ENCODE peak calls at places on chromosome 19, in nine cellular contexts. X, Q, J, L, S, V, W, Y and E are unnamed samples.

GRCh38 chr19:3315676-3315973 is 50.8 kb upstream of the NFIC start:
- DNase-seq in X (no peak), S (no peak), W (no peak), Q (no peak), V (no peak), J (no peak), Y (no peak), L (no peak), E (no peak)

GRCh38 chr19:21022996-21023395 is 2.5 kb downstream of the ZNF430 start:
- DNase-seq in S (no peak), Y (no peak), W (no peak), J (no peak), L (no peak), X (no peak), V (no peak), Q (no peak), E (no peak)

GRCh38 chr19:4575267-4575793 is 15.8 kb upstream of the SEMA6B start:
- DNase-seq in V (no peak), W (no peak), Y (peak), J (peak), Q (peak), X (peak), S (no peak), L (peak), E (no peak)

GRCh38 chr19:33219261-33219812 is 6.3 kb downstream of the SLC7A10 start:
- DNase-seq in S (no peak), L (peak), Y (no peak), Q (no peak), V (no peak), J (no peak), W (no peak), X (no peak), E (no peak)

GRCh38 chr19:47992070-47992469 is at the start of gene BSPH1:
- DNase-seq in V (no peak), S (no peak), X (no peak), Q (no peak), Y (no peak), W (no peak), L (no peak), J (no peak), E (no peak)

GRCh38 chr19:58097783-58098681 is at the start of gene ZSCAN18:
- DNase-seq in W (peak), X (peak), Y (peak), L (peak), S (peak), Q (peak), V (no peak), J (peak), E (peak)

GRCh38 chr19:30473334-30473867 is 101.2 kb downstream of the ZNF536 start:
- DNase-seq in L (no peak), X (no peak), S (no peak), Y (no peak), Q (no peak), V (no peak), J (no peak), W (no peak), E (no peak)

GRCh38 chr19:51546650-51547396 is 15.4 kb upstream of the SIGLEC6 start:
- DNase-seq in J (no peak), X (no peak), V (no peak), S (no peak), Y (peak), Q (no peak), W (no peak), L (no peak), E (peak)

GRCh38 chr19:4094761-4095487 is 28.2 kb upstream of the ZBTB7A start:
- DNase-seq in Q (no peak), V (no peak), Y (no peak), W (no peak), X (no peak), S (no peak), L (no peak), J (no peak), E (no peak)

GRCh38 chr19:29690842-29691241 is 24.2 kb downstream of the C19orf12 start:
- DNase-seq in X (no peak), J (no peak), Y (peak), S (no peak), V (peak), W (peak), Q (no peak), L (peak), E (peak)

GRCh38 chr19:43639507-43640423 is at the start of gene CADM4:
- DNase-seq in X (peak), Y (peak), V (no peak), J (peak), Q (no peak), L (peak), S (no peak), W (peak), E (no peak)

GRCh38 chr19:47190167-47190727 is 40.8 kb downstream of the BBC3 start:
- DNase-seq in Y (no peak), J (peak), S (peak), X (peak), Q (peak), V (no peak), L (no peak), W (no peak), E (no peak)

GRCh38 chr19:45478454-45479238 is 10.8 kb downstream of the FOSB start:
- DNase-seq in S (peak), J (peak), Q (peak), L (peak), X (peak), W (peak), V (peak), Y (peak), E (peak)

GRCh38 chr19:46746281-46746965 is at the start of gene STRN4:
- DNase-seq in W (peak), L (peak), X (peak), J (peak), S (no peak), V (peak), Q (no peak), Y (peak), E (no peak)

GRCh38 chr19:3818479-3818878 is 32.3 kb upstream of the MATK start:
- DNase-seq in V (no peak), W (no peak), S (no peak), Y (peak), Q (no peak), L (no peak), X (no peak), J (no peak), E (no peak)

GRCh38 chr19:14786421-14786851 is 8.1 kb upstream of the ADGRE2 start:
- DNase-seq in V (no peak), Y (peak), X (no peak), L (peak), S (no peak), Q (no peak), W (peak), J (peak), E (no peak)

GRCh38 chr19:39595950-39596349 is 6.4 kb upstream of the LGALS13 start:
- DNase-seq in S (no peak), W (no peak), L (no peak), Y (peak), Q (no peak), V (no peak), J (no peak), X (no peak), E (no peak)

GRCh38 chr19:46731007-46731501 is 14.1 kb upstream of the PRKD2 start:
- DNase-seq in V (no peak), J (no peak), Y (peak), S (no peak), Q (peak), X (no peak), L (no peak), W (peak), E (no peak)

GRCh38 chr19:16442386-16443276 is 29.1 kb downstream of the EPS15L1 start:
- DNase-seq in S (no peak), Q (no peak), Y (no peak), W (no peak), X (peak), J (peak), L (no peak), V (no peak), E (no peak)

GRCh38 chr19:55687281-55688172 is 12.5 kb downstream of the EPN1 start:
- DNase-seq in S (no peak), V (no peak), Q (no peak), L (no peak), W (peak), X (peak), J (no peak), Y (no peak), E (no peak)

GRCh38 chr19:29525901-29526729 is at the start of gene VSTM2B:
- DNase-seq in L (peak), Q (no peak), S (peak), Y (no peak), J (no peak), X (no peak), V (no peak), W (peak), E (no peak)

GRCh38 chr19:55809381-55810058 is 22.3 kb downstream of the NLRP11 start:
- DNase-seq in L (peak), V (peak), X (peak), Q (peak), W (peak), Y (peak), S (peak), J (peak), E (peak)

GRCh38 chr19:8304841-8305621 is 3.1 kb downstream of the CD320 start:
- DNase-seq in W (peak), Q (no peak), X (no peak), V (no peak), Y (peak), L (peak), J (peak), S (peak), E (no peak)

GRCh38 chr19:52217576-52217975 is 27.7 kb downstream of the PPP2R1A start:
- DNase-seq in X (no peak), V (no peak), L (peak), Q (no peak), W (no peak), Y (no peak), S (no peak), J (no peak), E (no peak)

GRCh38 chr19:40503300-40503699 is 36.5 kb downstream of the SPTBN4 start:
- DNase-seq in S (no peak), V (no peak), L (peak), Q (no peak), Y (no peak), W (no peak), J (no peak), X (no peak), E (peak)

GRCh38 chr19:15544970-15545369 is 36.6 kb downstream of the CYP4F22 start:
- DNase-seq in L (no peak), X (no peak), Y (no peak), V (no peak), W (no peak), S (no peak), J (no peak), Q (no peak), E (no peak)

GRCh38 chr19:33481863-33482262 is 39.7 kb downstream of the PEPD start:
- DNase-seq in Q (no peak), W (no peak), Y (no peak), V (no peak), L (no peak), X (no peak), S (no peak), J (no peak), E (no peak)

GRCh38 chr19:58085348-58085875 is 12.6 kb downstream of the ZSCAN18 start:
- DNase-seq in S (no peak), Q (no peak), W (no peak), J (no peak), L (no peak), X (no peak), V (no peak), Y (no peak), E (no peak)

GRCh38 chr19:36060430-36060829 is 5.7 kb downstream of the WDR62 start:
- DNase-seq in X (peak), L (peak), V (peak), W (peak), Y (peak), Q (no peak), S (peak), J (peak), E (no peak)

GRCh38 chr19:43781630-43782310 is 997 bp upstream of the KCNN4 start:
- DNase-seq in W (no peak), Y (no peak), L (no peak), V (no peak), S (no peak), Q (no peak), J (no peak), X (no peak), E (no peak)

GRCh38 chr19:49664171-49665070 is 1.2 kb downstream of the IRF3 start:
- DNase-seq in Y (peak), V (peak), L (peak), Q (peak), J (peak), W (peak), X (peak), S (peak), E (peak)

GRCh38 chr19:38879400-38879751 is 1.3 kb upstream of the RINL start:
- DNase-seq in L (peak), Y (no peak), S (no peak), V (no peak), Q (no peak), W (peak), J (no peak), X (no peak), E (no peak)

GRCh38 chr19:14317157-14317556 is 64.1 kb upstream of the ADGRE5 start:
- DNase-seq in Q (no peak), L (no peak), W (no peak), X (no peak), V (no peak), S (no peak), J (no peak), Y (no peak), E (no peak)

GRCh38 chr19:33348301-33349010 is 25.1 kb upstream of the CEBPG start:
- DNase-seq in X (no peak), S (no peak), Q (peak), V (no peak), Y (peak), W (no peak), J (no peak), L (peak), E (no peak)

GRCh38 chr19:57974434-57974833 is at the start of gene C19orf18:
- DNase-seq in L (no peak), Y (no peak), V (no peak), S (no peak), J (no peak), Q (no peak), X (no peak), W (no peak), E (no peak)

GRCh38 chr19:51060973-51061372 is 3.9 kb downstream of the KLK13 start:
- DNase-seq in L (no peak), J (no peak), S (no peak), Y (no peak), V (no peak), W (no peak), Q (no peak), X (no peak), E (no peak)

GRCh38 chr19:32406161-32407003 is 812 bp downstream of the DPY19L3 start:
- DNase-seq in L (no peak), Q (no peak), J (no peak), W (no peak), S (no peak), V (no peak), Y (no peak), X (no peak), E (no peak)

GRCh38 chr19:17966497-17967257 is at the start of gene KCNN1:
- DNase-seq in W (no peak), S (no peak), J (no peak), Y (no peak), X (no peak), L (peak), Q (no peak), V (no peak), E (no peak)
- H3K4me3 ChIP-seq in W (no peak), S (peak), J (no peak), Y (peak), X (peak), L (peak), Q (no peak), V (no peak), E (no peak)

GRCh38 chr19:10816691-10817090 is 19.3 kb downstream of the TMED1 start:
- DNase-seq in W (no peak), Q (no peak), X (no peak), V (no peak), S (no peak), J (no peak), L (peak), Y (no peak), E (no peak)
- H3K4me3 ChIP-seq in W (no peak), Q (peak), X (peak), V (no peak), S (no peak), J (peak), L (no peak), Y (no peak), E (no peak)

GRCh38 chr19:1513492-1514294 is 874 bp upstream of the ADAMTSL5 start:
- DNase-seq in Q (no peak), V (peak), S (no peak), L (peak), Y (peak), X (peak), W (peak), J (peak), E (no peak)
- H3K4me3 ChIP-seq in Q (peak), V (peak), S (peak), L (peak), Y (peak), X (peak), W (peak), J (peak), E (peak)

GRCh38 chr19:41914906-41915247 is 13.4 kb downstream of the ERFL start:
- DNase-seq in W (no peak), X (no peak), L (no peak), V (no peak), Y (no peak), S (no peak), Q (no peak), J (no peak), E (no peak)
- H3K4me3 ChIP-seq in W (no peak), X (no peak), L (no peak), V (no peak), Y (no peak), S (no peak), Q (no peak), J (no peak), E (peak)

GRCh38 chr19:13057744-13058143 is 44.9 kb downstream of the LYL1 start:
- DNase-seq in L (no peak), Y (no peak), S (no peak), J (no peak), V (no peak), Q (no peak), X (no peak), W (no peak), E (no peak)
- H3K4me3 ChIP-seq in L (no peak), Y (no peak), S (no peak), J (no peak), V (no peak), Q (no peak), X (peak), W (no peak), E (no peak)

DNA sequence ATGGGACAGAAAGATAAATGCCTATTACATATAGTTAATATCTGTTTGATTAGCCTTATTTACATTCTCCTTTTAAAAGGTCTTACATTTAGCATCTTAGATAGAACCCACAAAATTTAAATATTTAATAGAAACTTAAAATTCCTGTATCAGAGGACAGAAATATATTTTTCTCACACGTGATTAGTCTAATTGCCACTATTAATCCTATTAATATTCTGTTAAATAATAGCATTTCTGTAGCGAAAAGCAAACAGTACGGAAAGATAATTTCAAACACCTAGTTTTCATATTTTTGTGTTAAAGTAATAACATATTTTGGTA is 380 bp upstream of the ZNF30 start:
- DNase-seq in J (no peak), L (no peak), V (no peak), X (no peak), Y (no peak), W (no peak), Q (no peak), S (no peak), E (no peak)
- H3K4me3 ChIP-seq in J (peak), L (peak), V (no peak), X (peak), Y (no peak), W (peak), Q (peak), S (peak), E (peak)

DNA sequence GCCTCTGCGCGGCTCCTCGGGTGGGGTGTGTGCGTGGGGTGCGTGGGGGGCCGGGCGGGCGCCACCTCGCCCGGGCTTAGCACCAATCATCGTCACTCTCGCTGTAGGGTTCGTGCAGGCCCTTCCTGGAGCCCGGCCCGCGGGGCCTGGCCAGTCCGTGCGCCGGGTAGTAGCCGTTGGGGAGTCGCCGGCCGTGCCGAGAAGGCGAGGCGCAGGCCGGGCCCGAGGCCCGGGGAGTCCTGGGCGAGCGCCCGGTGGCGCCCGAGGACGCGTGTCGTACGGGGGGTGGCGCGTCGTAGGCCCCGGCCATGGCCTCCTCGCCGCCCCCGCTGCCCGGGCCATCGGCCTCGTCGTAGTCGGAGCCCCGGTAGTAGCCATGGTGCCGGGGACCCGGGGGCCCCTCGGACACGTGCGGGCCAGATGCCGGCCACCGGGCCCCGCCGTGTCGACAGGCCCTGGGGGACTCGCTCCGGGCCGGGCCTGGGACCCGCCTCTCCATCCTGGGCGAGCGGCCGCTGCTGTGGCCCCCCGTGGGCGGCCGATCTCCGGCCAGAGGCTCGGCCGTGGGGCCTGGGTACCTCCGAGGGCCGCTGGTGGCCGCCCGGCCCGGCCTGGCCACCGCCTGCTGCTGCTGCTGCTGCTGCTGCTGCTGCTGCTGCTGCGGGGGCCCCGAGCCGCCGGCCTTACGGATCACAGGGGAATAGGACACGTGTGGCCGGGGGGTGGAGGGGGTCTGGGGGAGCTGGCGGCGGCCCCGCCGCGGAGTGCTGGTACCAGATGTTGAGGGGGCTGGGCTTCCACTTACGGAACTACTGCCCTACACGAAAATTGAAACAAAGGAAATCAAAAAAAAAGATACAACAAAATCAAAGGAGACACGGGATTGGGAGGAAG is 57.3 kb downstream of the IER2 start:
- DNase-seq in X (peak), V (no peak), Y (no peak), J (peak), Q (no peak), S (no peak), W (peak), L (peak), E (no peak)
- H3K4me3 ChIP-seq in X (peak), V (no peak), Y (no peak), J (peak), Q (peak), S (peak), W (peak), L (no peak), E (no peak)

DNA sequence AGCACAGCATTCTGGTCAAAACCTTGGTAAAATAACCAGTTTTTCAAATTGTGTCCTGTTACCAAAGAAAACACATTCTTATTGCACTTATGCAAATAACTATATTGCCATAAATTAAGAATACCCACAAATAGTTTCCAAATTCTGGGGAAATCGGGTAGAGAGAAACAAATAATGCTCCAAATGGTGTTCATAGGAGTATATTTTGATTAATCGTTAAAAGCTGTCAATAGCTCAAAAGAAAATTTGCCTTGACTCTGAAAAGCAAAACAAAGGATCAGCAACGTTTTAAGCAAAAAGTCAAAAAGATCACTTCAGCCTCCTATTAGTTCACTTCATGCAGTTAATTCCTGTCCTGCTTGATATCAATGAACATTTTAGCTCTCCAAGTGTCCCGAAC is 22.2 kb upstream of the CEACAM21 start:
- DNase-seq in W (no peak), S (no peak), L (no peak), Y (no peak), V (no peak), X (no peak), Q (no peak), J (no peak), E (no peak)
- H3K4me3 ChIP-seq in W (no peak), S (no peak), L (no peak), Y (no peak), V (peak), X (no peak), Q (no peak), J (no peak), E (no peak)

GRCh38 chr19:1104452-1105216 is 840 bp downstream of the GPX4 start:
- DNase-seq in J (peak), Y (peak), S (peak), V (peak), L (peak), Q (peak), X (peak), W (peak), E (peak)
- H3K4me3 ChIP-seq in J (peak), Y (peak), S (peak), V (peak), L (peak), Q (peak), X (peak), W (peak), E (peak)